ENCODE peak calls at places on chromosome 11, in four cellular contexts. P is WTC11, N is mesothelial cell of epicardium, I is K562. M is an unnamed sample.

GRCh38 chr11:15757299-15757698 is 599.0 kb downstream of the SOX6 start:
- DNase-seq in P (no peak), N (no peak), I (no peak), M (no peak)

GRCh38 chr11:84292955-84293354 is 1006.8 kb upstream of the CCDC90B start:
- DNase-seq in P (no peak), N (no peak), I (no peak), M (no peak)

GRCh38 chr11:72583177-72583553 is 91.1 kb downstream of the PDE2A start:
- DNase-seq in P (no peak), N (no peak), I (no peak), M (no peak)

GRCh38 chr11:60972182-60973030 is 926 bp downstream of the CD6 start:
- DNase-seq in P (no peak), N (no peak), I (no peak), M (no peak)

GRCh38 chr11:132028380-132029240 is 658.2 kb downstream of the NTM start:
- DNase-seq in P (no peak), N (peak; percentile 46), I (no peak), M (no peak)

GRCh38 chr11:35305670-35306382 is 113.5 kb downstream of the SLC1A2 start:
- DNase-seq in P (peak; percentile 65), N (no peak), I (peak; percentile 63), M (no peak)

GRCh38 chr11:125343732-125344131 is 152.3 kb downstream of the FEZ1 start:
- DNase-seq in P (no peak), N (no peak), I (no peak), M (no peak)

GRCh38 chr11:3939211-3939610 is 83.7 kb downstream of the STIM1 start:
- DNase-seq in P (no peak), N (no peak), I (no peak), M (no peak)

GRCh38 chr11:79087238-79087956 is 353.4 kb downstream of the TENM4 start:
- DNase-seq in P (no peak), N (no peak), I (no peak), M (no peak)

GRCh38 chr11:44559207-44559943 is 6.1 kb upstream of the CD82 start:
- DNase-seq in P (peak; percentile 71), N (no peak), I (no peak), M (peak; percentile 51)

GRCh38 chr11:30608534-30608933 is 22.4 kb upstream of the MPPED2 start:
- DNase-seq in P (no peak), N (no peak), I (no peak), M (no peak)

GRCh38 chr11:64874308-64874707 is 4.1 kb downstream of the EHD1 start:
- DNase-seq in P (no peak), N (no peak), I (no peak), M (no peak)

GRCh38 chr11:35030716-35031213 is 108.2 kb upstream of the CD44 start:
- DNase-seq in P (no peak), N (no peak), I (peak; percentile 84), M (no peak)

GRCh38 chr11:1560618-1561251 is 11.3 kb downstream of the DUSP8 start:
- DNase-seq in P (no peak), N (no peak), I (no peak), M (no peak)

GRCh38 chr11:40295466-40295865 is 1164.0 kb downstream of the LRRC4C start:
- DNase-seq in P (no peak), N (no peak), I (no peak), M (no peak)

GRCh38 chr11:108609681-108610080 is 16.1 kb upstream of the EXPH5 start:
- DNase-seq in P (no peak), N (no peak), I (no peak), M (no peak)

GRCh38 chr11:113431746-113432145 is 43.5 kb downstream of the DRD2 start:
- DNase-seq in P (no peak), N (no peak), I (no peak), M (no peak)
- TF ChIP-seq CTCF in P (no peak), N (no peak), I (no peak), M (no peak)

DNA sequence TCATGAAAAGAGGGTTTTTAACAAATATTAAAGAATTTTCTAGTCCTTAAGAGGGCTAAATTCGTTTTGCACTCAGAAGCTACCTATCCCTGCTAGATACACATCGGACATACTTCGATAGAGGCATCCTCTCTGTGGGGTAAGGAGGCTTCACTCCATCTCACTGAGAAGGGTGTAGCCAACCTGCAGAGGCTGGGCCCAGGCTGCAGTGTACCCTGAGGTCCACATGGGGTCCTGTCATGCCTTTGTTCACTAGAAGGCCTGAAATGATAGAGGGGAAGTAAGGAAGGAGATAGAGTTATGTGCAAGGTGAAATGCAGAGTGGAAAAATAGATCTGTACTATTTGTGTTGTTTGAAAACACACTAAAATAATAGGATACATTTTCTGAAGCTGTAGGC is 45.6 kb downstream of the IGSF9B start:
- DNase-seq in P (no peak), N (no peak), I (no peak), M (no peak)
- TF ChIP-seq CTCF in P (no peak), N (peak; percentile 19), I (peak; percentile 15), M (no peak)

DNA sequence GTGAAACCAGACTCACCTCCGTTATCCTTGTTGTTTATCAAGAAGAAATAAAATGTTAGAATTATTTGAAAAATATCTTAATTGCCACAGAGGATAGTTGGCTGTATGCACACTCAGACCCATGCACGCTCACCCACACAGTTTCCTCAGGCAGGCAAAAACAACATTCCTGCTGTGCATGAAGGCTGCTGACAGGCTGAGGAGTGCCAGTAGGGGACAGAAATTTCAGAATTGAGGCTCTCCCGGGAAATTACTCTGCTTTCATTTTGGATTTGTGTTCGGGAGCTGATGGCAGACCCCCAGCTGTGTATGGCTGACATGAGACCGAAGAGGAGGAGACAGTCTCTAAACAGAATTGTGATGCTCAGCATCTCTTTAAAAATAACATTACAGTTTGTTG is 87.5 kb downstream of the AMOTL1 start:
- DNase-seq in P (no peak), N (no peak), I (no peak), M (no peak)
- TF ChIP-seq CTCF in P (no peak), N (no peak), I (no peak), M (no peak)

DNA sequence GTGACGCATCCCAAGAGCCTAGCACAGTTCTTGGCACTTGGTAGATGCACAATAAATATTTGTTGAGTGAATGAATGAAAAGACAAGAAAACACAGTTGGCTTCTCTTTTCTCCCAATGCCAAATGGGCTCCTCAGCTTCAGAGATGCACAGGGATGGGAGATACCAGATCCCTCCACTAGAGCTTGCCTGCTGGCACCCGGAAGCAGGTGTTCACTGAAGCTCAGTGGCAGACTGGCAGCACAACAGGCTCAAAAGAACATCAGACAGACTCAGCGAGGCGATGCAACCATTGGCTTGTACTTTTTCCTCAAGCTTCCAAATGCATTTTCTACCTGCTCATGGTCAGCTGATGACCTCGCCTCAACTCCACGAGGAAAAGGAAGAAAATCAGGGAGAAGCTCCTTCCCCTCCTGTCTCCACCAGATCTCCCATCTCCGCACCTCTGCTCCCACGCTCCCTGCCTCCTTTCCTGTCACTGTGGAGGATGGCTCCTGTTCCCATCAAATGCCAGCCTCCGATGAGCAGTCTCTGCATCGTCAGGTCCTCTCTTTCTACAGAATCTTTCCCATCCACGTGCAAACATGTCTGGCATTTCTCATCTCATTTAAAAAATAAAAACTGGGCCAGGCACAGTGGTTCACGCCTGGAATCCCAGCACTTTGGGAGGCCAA is 5.8 kb downstream of the RAPSN start:
- DNase-seq in P (no peak), N (no peak), I (peak; percentile 22), M (no peak)
- TF ChIP-seq CTCF in P (no peak), N (no peak), I (no peak), M (no peak)

GRCh38 chr11:28675183-28675582 is 567.0 kb downstream of the METTL15 start:
- DNase-seq in P (no peak), N (no peak), I (no peak), M (no peak)

GRCh38 chr11:28674432-28675076 is 566.4 kb downstream of the METTL15 start:
- DNase-seq in P (peak; percentile 56), N (no peak), I (no peak), M (no peak)

GRCh38 chr11:28677719-28678118 is 569.5 kb downstream of the METTL15 start:
- DNase-seq in P (no peak), N (no peak), I (no peak), M (no peak)

GRCh38 chr11:28671326-28671725 is 563.1 kb downstream of the METTL15 start:
- DNase-seq in P (no peak), N (no peak), I (no peak), M (no peak)

GRCh38 chr11:28673687-28674431 is 565.7 kb downstream of the METTL15 start:
- DNase-seq in P (no peak), N (no peak), I (no peak), M (no peak)
- TF ChIP-seq CTCF in P (no peak), N (no peak), I (no peak), M (no peak)

GRCh38 chr11:112352907-112353306 is 92.2 kb upstream of the PLET1 start:
- DNase-seq in P (no peak), N (no peak), I (no peak), M (no peak)

GRCh38 chr11:112361396-112361795 is 100.7 kb upstream of the PLET1 start:
- DNase-seq in P (no peak), N (no peak), I (no peak), M (no peak)

GRCh38 chr11:112357488-112357887 is 96.8 kb upstream of the PLET1 start:
- DNase-seq in P (no peak), N (no peak), I (no peak), M (no peak)

GRCh38 chr11:112354364-112354763 is 93.7 kb upstream of the PLET1 start:
- DNase-seq in P (no peak), N (no peak), I (no peak), M (no peak)

DNA sequence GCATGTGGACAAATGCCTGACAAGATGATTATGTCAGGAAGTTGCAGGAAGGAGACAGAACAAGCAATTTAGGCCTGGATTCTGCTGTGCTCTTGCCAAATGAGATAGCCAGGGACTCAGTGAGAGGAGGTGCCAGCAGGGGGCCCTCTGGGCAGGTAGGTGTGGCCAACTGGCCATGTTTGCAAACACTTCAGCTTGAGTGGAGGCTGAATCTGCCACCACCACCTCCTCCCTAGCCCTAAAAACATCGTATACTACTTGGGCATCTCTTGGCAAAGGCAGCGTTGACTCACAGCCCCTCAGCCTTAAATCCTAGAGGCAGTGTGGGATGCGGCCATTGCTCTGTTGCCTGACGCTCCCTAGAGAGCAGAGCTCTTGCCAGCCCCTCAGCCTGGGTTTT is 95.1 kb upstream of the PLET1 start:
- DNase-seq in P (peak; percentile 61), N (no peak), I (peak; percentile 38), M (no peak)
- TF ChIP-seq CTCF in P (no peak), N (no peak), I (peak; percentile 60), M (no peak)

GRCh38 chr11:46345881-46346484 is 1.3 kb upstream of the DGKZ start:
- DNase-seq in P (no peak), N (no peak), I (no peak), M (no peak)

GRCh38 chr11:46343520-46343919 is 3.7 kb upstream of the DGKZ start:
- DNase-seq in P (no peak), N (no peak), I (no peak), M (no peak)

GRCh38 chr11:46346886-46347636 is at the start of gene DGKZ:
- DNase-seq in P (peak; percentile 81), N (peak; percentile 94), I (peak; percentile 96), M (peak; percentile 99)

GRCh38 chr11:46347637-46348311 is 511 bp downstream of the DGKZ start:
- DNase-seq in P (no peak), N (no peak), I (no peak), M (no peak)

DNA sequence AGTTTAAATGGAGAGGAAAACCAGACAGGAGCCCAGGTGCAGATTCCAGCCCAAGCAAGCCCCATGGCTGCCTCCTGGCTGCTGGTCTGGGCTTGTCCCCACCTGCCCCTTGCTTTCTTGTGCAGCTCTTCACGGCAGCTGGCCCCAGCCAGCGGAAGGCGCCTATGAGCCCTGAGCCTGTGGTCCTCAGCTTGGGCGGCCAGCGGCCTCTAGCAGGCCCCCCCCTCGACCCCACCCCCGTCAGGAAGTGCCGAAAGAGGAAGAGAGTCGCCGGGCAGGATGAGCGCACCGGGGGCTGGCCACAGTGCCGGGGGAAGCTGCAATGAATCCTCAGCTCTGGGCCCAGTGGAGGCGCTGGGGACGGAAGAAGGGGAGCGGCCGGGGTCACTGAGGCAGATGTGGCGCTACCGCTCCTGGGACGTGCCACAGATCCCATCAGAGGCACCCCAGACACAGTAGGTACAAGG is 2.1 kb upstream of the DGKZ start:
- DNase-seq in P (peak; percentile 55), N (no peak), I (peak; percentile 41), M (no peak)
- TF ChIP-seq CTCF in P (no peak), N (no peak), I (no peak), M (no peak)

M was measured in activated B cell treated with CpG ODN at 0.5 μM for 24 hours.